ENCODE peak calls at places on chromosomes 7 and 10, in ten cellular contexts. J, M, L, Y, Z, I, B, X, C and S are unnamed samples.

GRCh38 chr10:34811968-34812514 is 3.1 kb downstream of the PARD3 start:
- DNase-seq in J (no peak), M (peak; percentile 41), L (no peak), Y (peak; percentile 36), Z (no peak), I (no peak), B (no peak), X (no peak), C (no peak), S (no peak)

GRCh38 chr10:4242561-4243035 is 457.6 kb upstream of the KLF6 start:
- DNase-seq in J (no peak), M (peak; percentile 98), L (peak; percentile 50), Y (peak; percentile 90), Z (no peak), I (peak; percentile 26), B (no peak), X (no peak), C (no peak), S (no peak)

GRCh38 chr7:16611711-16612110 is 33.8 kb downstream of the ANKMY2 start:
- DNase-seq in J (no peak), M (no peak), L (no peak), Y (no peak), Z (no peak), I (no peak), B (no peak), X (no peak), C (no peak), S (no peak)

GRCh38 chr10:76035010-76035727 is 603.7 kb downstream of the LRMDA start:
- DNase-seq in J (no peak), M (no peak), L (no peak), Y (no peak), Z (peak; percentile 31), I (no peak), B (no peak), X (no peak), C (no peak), S (no peak)

GRCh38 chr10:71821909-71822763 is 28.9 kb downstream of the PSAP start:
- DNase-seq in J (peak; percentile 46), M (peak; percentile 78), L (no peak), Y (no peak), Z (no peak), I (no peak), B (no peak), X (no peak), C (no peak), S (no peak)

GRCh38 chr10:62924344-62924748 is 108.2 kb upstream of the EGR2 start:
- DNase-seq in J (peak; percentile 72), M (no peak), L (peak; percentile 17), Y (no peak), Z (no peak), I (peak; percentile 40), B (peak; percentile 14), X (no peak), C (no peak), S (no peak)

GRCh38 chr10:106438386-106438785 is 726.1 kb downstream of the SORCS1 start:
- DNase-seq in J (no peak), M (no peak), L (no peak), Y (no peak), Z (no peak), I (peak; percentile 73), B (no peak), X (no peak), C (no peak), S (no peak)

GRCh38 chr7:130268463-130269317 is 2.0 kb downstream of the CPA2 start:
- DNase-seq in J (no peak), M (no peak), L (no peak), Y (no peak), Z (no peak), I (no peak), B (no peak), X (no peak), C (no peak), S (no peak)

GRCh38 chr7:74064696-74065095 is 18.9 kb upstream of the LIMK1 start:
- DNase-seq in J (peak; percentile 28), M (no peak), L (no peak), Y (no peak), Z (no peak), I (no peak), B (no peak), X (no peak), C (no peak), S (no peak)

GRCh38 chr7:94922457-94922856 is 15.1 kb downstream of the PPP1R9A start:
- DNase-seq in J (no peak), M (no peak), L (no peak), Y (no peak), Z (no peak), I (no peak), B (no peak), X (no peak), C (no peak), S (no peak)

GRCh38 chr10:114515515-114515914 is 111.2 kb upstream of the AFAP1L2 start:
- DNase-seq in J (no peak), M (no peak), L (no peak), Y (no peak), Z (no peak), I (peak; percentile 43), B (no peak), X (no peak), C (no peak), S (no peak)

GRCh38 chr10:131726967-131727366 is 173.8 kb upstream of the PPP2R2D start:
- DNase-seq in J (peak; percentile 62), M (no peak), L (no peak), Y (no peak), Z (no peak), I (no peak), B (no peak), X (no peak), C (no peak), S (no peak)

GRCh38 chr7:80763704-80764103 is 125.3 kb downstream of the CD36 start:
- DNase-seq in J (no peak), M (no peak), L (no peak), Y (no peak), Z (no peak), I (no peak), B (no peak), X (no peak), C (no peak), S (no peak)

GRCh38 chr7:19442016-19442785 is 266.6 kb downstream of the POLR1F start:
- DNase-seq in J (no peak), M (peak; percentile 70), L (no peak), Y (peak; percentile 76), Z (no peak), I (peak; percentile 63), B (no peak), X (peak; percentile 4), C (no peak), S (no peak)

GRCh38 chr10:44439436-44439835 is 54.5 kb upstream of the CXCL12 start:
- DNase-seq in J (no peak), M (no peak), L (no peak), Y (no peak), Z (no peak), I (no peak), B (no peak), X (no peak), C (no peak), S (no peak)

GRCh38 chr10:86170255-86171153 is 196.1 kb downstream of the GRID1 start:
- DNase-seq in J (peak; percentile 37), M (no peak), L (no peak), Y (no peak), Z (no peak), I (no peak), B (no peak), X (peak; percentile 46), C (no peak), S (no peak)

GRCh38 chr10:34240031-34240430 is 575.1 kb downstream of the PARD3 start:
- DNase-seq in J (no peak), M (no peak), L (no peak), Y (peak; percentile 36), Z (no peak), I (no peak), B (no peak), X (no peak), C (no peak), S (no peak)

GRCh38 chr7:14606101-14606500 is 296.4 kb downstream of the DGKB start:
- DNase-seq in J (no peak), M (peak; percentile 17), L (no peak), Y (no peak), Z (no peak), I (no peak), B (no peak), X (no peak), C (no peak), S (no peak)

GRCh38 chr7:22147113-22147512 is 201.4 kb upstream of the CDCA7L start:
- DNase-seq in J (no peak), M (peak; percentile 19), L (peak; percentile 38), Y (peak; percentile 55), Z (no peak), I (no peak), B (no peak), X (no peak), C (no peak), S (no peak)
- H3K4me3 ChIP-seq in J (no peak overlapping the region), M (no peak overlapping the region), L (no peak overlapping the region), Y (peak overlapping the region; percentile 20), Z (no peak overlapping the region), I (no peak overlapping the region), B (peak overlapping the region; percentile 8), X (no peak overlapping the region), C (no peak overlapping the region), S (no peak overlapping the region)

GRCh38 chr10:68208424-68209042 is 23.4 kb downstream of the ATOH7 start:
- DNase-seq in J (no peak), M (peak; percentile 75), L (peak; percentile 86), Y (peak; percentile 81), Z (peak; percentile 77), I (peak; percentile 76), B (peak; percentile 71), X (peak; percentile 70), C (no peak), S (no peak)
- TF ChIP-seq CTCF in J (peak; percentile 50), M (peak; percentile 70), L (peak; percentile 16), Y (peak; percentile 75), Z (peak; percentile 69), I (peak; percentile 77), B (peak; percentile 43), X (peak; percentile 79), C (peak; percentile 31), S (peak; percentile 48)

GRCh38 chr10:22615819-22616499 is 98.4 kb downstream of the PIP4K2A start:
- DNase-seq in J (peak; percentile 92), M (no peak), L (no peak), Y (peak; percentile 44), Z (peak; percentile 82), I (no peak), B (peak; percentile 65), X (peak; percentile 80), C (no peak), S (no peak)
- H3K4me3 ChIP-seq in J (no peak overlapping the region), M (no peak overlapping the region), L (no peak overlapping the region), Y (no peak overlapping the region), Z (no peak overlapping the region), I (no peak overlapping the region), B (peak overlapping the region; percentile 30), X (peak overlapping the region; percentile 65), C (no peak overlapping the region), S (peak overlapping the region; percentile 59)

DNA sequence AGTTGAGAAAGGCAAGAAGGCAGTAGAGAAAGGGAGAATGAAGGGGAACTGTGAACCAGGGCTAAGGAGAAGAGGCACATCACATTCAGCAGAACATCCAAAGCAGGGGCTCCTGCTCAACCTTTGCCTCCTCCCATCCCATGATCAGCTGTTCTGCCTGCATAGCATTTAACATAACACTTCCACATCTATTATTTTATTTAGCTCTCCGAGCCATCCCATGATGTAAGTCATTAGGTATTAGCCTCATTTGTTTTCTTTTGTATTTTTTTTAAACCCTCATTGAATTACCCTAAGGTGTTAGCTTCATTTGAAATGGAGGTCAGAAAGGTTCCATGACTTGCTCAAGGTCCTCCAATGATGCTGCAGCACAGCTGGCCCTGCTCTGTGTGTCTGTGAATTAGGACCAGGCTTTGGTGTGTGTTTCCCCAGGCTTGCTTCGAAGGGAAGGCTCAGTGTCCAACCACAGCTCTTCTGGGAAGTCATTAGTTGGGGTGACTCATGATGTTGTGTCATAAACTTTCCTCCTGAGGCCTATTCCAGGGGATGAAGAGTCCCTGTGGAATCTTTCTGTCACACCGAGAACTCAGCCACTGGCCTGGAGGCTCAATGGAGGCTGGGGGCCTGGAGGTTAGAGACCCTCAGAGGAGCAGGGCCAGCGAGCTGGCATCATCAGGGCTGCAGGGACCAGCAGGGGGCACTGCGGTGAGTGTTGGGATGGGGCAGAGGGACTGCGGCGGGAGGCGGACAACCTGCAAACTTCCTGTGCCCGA is 16.5 kb downstream of the NPFFR1 start:
- DNase-seq in J (no peak), M (peak; percentile 94), L (no peak), Y (peak; percentile 98), Z (peak; percentile 38), I (peak; percentile 97), B (peak; percentile 30), X (peak; percentile 41), C (no peak), S (no peak)
- TF ChIP-seq CTCF in J (peak; percentile 50), M (peak; percentile 39), L (no peak), Y (no peak), Z (no peak), I (no peak), B (no peak), X (peak; percentile 85), C (no peak), S (peak; percentile 51)